ENCODE peak calls at places on chromosome 16, in eight cellular contexts. F, B, U, I, A, J, Z and T are unnamed samples.

GRCh38 chr16:50394215-50394802 is 25.5 kb upstream of the BRD7 start:
- DNase-seq in F (no peak), B (no peak), U (no peak), I (no peak), A (no peak), J (no peak), Z (no peak), T (no peak)

GRCh38 chr16:7303677-7304200 is 28.9 kb upstream of the RBFOX1 start:
- DNase-seq in F (no peak), B (no peak), U (no peak), I (no peak), A (peak; percentile 44), J (no peak), Z (no peak), T (peak; percentile 74)

GRCh38 chr16:86789621-86790051 is 211.3 kb downstream of the FOXL1 start:
- DNase-seq in F (no peak), B (peak; percentile 51), U (no peak), I (no peak), A (peak; percentile 74), J (no peak), Z (peak; percentile 79), T (peak; percentile 48)

GRCh38 chr16:58105619-58106018 is 23.6 kb downstream of the CFAP20 start:
- DNase-seq in F (no peak), B (peak; percentile 23), U (no peak), I (no peak), A (no peak), J (no peak), Z (no peak), T (peak; percentile 15)

GRCh38 chr16:19559242-19559910 is 3.9 kb downstream of the VPS35L start:
- DNase-seq in F (no peak), B (peak; percentile 58), U (peak; percentile 37), I (no peak), A (peak; percentile 71), J (no peak), Z (peak; percentile 68), T (peak; percentile 46)

GRCh38 chr16:53378138-53378537 is 56.1 kb upstream of the RBL2 start:
- DNase-seq in F (no peak), B (no peak), U (no peak), I (no peak), A (no peak), J (no peak), Z (no peak), T (peak; percentile 73)

GRCh38 chr16:72976047-72976746 is 71.7 kb downstream of the ZFHX3 start:
- DNase-seq in F (no peak), B (no peak), U (no peak), I (no peak), A (no peak), J (no peak), Z (no peak), T (no peak)

GRCh38 chr16:66295191-66295590 is 71.3 kb upstream of the CDH5 start:
- DNase-seq in F (no peak), B (no peak), U (no peak), I (no peak), A (no peak), J (no peak), Z (no peak), T (no peak)

GRCh38 chr16:81565633-81566032 is 121.0 kb downstream of the CMIP start:
- DNase-seq in F (no peak), B (no peak), U (no peak), I (no peak), A (no peak), J (no peak), Z (no peak), T (no peak)

GRCh38 chr16:30741461-30741914 is 6.7 kb upstream of the PHKG2 start:
- DNase-seq in F (no peak), B (peak; percentile 96), U (no peak), I (no peak), A (no peak), J (no peak), Z (peak; percentile 89), T (peak; percentile 96)

GRCh38 chr16:54926166-54926838 is 4.4 kb upstream of the IRX5 start:
- DNase-seq in F (no peak), B (peak; percentile 69), U (no peak), I (no peak), A (no peak), J (no peak), Z (peak; percentile 78), T (no peak)

GRCh38 chr16:27298132-27298531 is 15.6 kb upstream of the IL4R start:
- DNase-seq in F (no peak), B (no peak), U (no peak), I (no peak), A (no peak), J (no peak), Z (no peak), T (no peak)

GRCh38 chr16:2664522-2665096 is 17.7 kb upstream of the KCTD5 start:
- DNase-seq in F (no peak), B (no peak), U (no peak), I (no peak), A (no peak), J (no peak), Z (no peak), T (no peak)

GRCh38 chr16:69481901-69482341 is 57.5 kb downstream of the CYB5B start:
- DNase-seq in F (no peak), B (peak; percentile 80), U (no peak), I (no peak), A (no peak), J (no peak), Z (peak; percentile 44), T (peak; percentile 46)

GRCh38 chr16:69880640-69881133 is 70.4 kb upstream of the CLEC18A start:
- DNase-seq in F (no peak), B (peak; percentile 14), U (no peak), I (no peak), A (no peak), J (no peak), Z (peak; percentile 70), T (no peak)

GRCh38 chr16:14354561-14355351 is 275.3 kb downstream of the PARN start:
- DNase-seq in F (no peak), B (no peak), U (peak; percentile 28), I (no peak), A (no peak), J (no peak), Z (peak; percentile 53), T (no peak)

GRCh38 chr16:50152386-50152806 is 710 bp upstream of the TENT4B start:
- DNase-seq in F (peak; percentile 46), B (peak; percentile 46), U (peak; percentile 66), I (no peak), A (no peak), J (no peak), Z (peak; percentile 45), T (no peak)

GRCh38 chr16:81716478-81717210 is 62.4 kb upstream of the PLCG2 start:
- DNase-seq in F (no peak), B (no peak), U (no peak), I (no peak), A (no peak), J (no peak), Z (no peak), T (no peak)

GRCh38 chr16:68200120-68200783 is 35.7 kb downstream of the ESRP2 start:
- DNase-seq in F (no peak), B (peak; percentile 16), U (no peak), I (no peak), A (no peak), J (no peak), Z (peak; percentile 64), T (peak; percentile 22)

GRCh38 chr16:77951788-77952187 is 70.6 kb upstream of the CLEC3A start:
- DNase-seq in F (no peak), B (peak; percentile 25), U (no peak), I (peak; percentile 75), A (peak; percentile 50), J (no peak), Z (no peak), T (peak; percentile 91)

GRCh38 chr16:87240211-87241134 is 76.7 kb downstream of the C16orf95 start:
- DNase-seq in F (no peak), B (peak; percentile 43), U (no peak), I (no peak), A (no peak), J (no peak), Z (peak; percentile 79), T (no peak)

GRCh38 chr16:77212736-77213541 is 13.7 kb downstream of the SYCE1L start:
- DNase-seq in F (peak; percentile 55), B (peak; percentile 57), U (peak; percentile 57), I (no peak), A (peak; percentile 74), J (peak; percentile 76), Z (peak; percentile 36), T (peak; percentile 73)

GRCh38 chr16:24117680-24118079 is 138.5 kb upstream of the CACNG3 start:
- DNase-seq in F (no peak), B (no peak), U (no peak), I (no peak), A (no peak), J (no peak), Z (no peak), T (peak; percentile 52)

GRCh38 chr16:20865420-20866126 is 34.6 kb downstream of the DCUN1D3 start:
- DNase-seq in F (no peak), B (peak; percentile 54), U (no peak), I (no peak), A (no peak), J (no peak), Z (peak; percentile 77), T (no peak)

GRCh38 chr16:82995927-82996441 is 369.2 kb downstream of the CDH13 start:
- DNase-seq in F (no peak), B (peak; percentile 89), U (no peak), I (no peak), A (no peak), J (no peak), Z (peak; percentile 94), T (no peak)

GRCh38 chr16:5509794-5510193 is 412.2 kb upstream of the EEF2KMT start:
- DNase-seq in F (no peak), B (peak; percentile 42), U (no peak), I (no peak), A (no peak), J (no peak), Z (no peak), T (no peak)

GRCh38 chr16:79599256-79599836 is 1.2 kb downstream of the MAF start:
- DNase-seq in F (no peak), B (peak; percentile 2), U (no peak), I (no peak), A (peak; percentile 74), J (peak; percentile 38), Z (no peak), T (peak; percentile 42)

GRCh38 chr16:80564394-80564793 is 23.6 kb downstream of the DYNLRB2 start:
- DNase-seq in F (no peak), B (no peak), U (no peak), I (no peak), A (no peak), J (no peak), Z (no peak), T (no peak)

GRCh38 chr16:50296807-50297206 is 30.5 kb downstream of the ADCY7 start:
- DNase-seq in F (no peak), B (no peak), U (no peak), I (no peak), A (no peak), J (no peak), Z (no peak), T (no peak)

GRCh38 chr16:13767215-13767614 is 152.7 kb upstream of the ERCC4 start:
- DNase-seq in F (no peak), B (peak; percentile 7), U (no peak), I (no peak), A (peak; percentile 69), J (no peak), Z (no peak), T (peak; percentile 46)

GRCh38 chr16:588639-588888 is 1.3 kb upstream of the RAB40C start:
- DNase-seq in F (peak; percentile 64), B (peak; percentile 66), U (peak; percentile 56), I (no peak), A (peak; percentile 81), J (peak; percentile 60), Z (peak; percentile 74), T (peak; percentile 72)

GRCh38 chr16:89909777-89910716 is 8.6 kb upstream of the MC1R start:
- DNase-seq in F (peak; percentile 52), B (peak; percentile 38), U (peak; percentile 56), I (no peak), A (peak; percentile 86), J (peak; percentile 84), Z (peak; percentile 84), T (peak; percentile 81)

GRCh38 chr16:68082596-68083238 is 2.5 kb upstream of the NFATC3 start:
- DNase-seq in F (no peak), B (no peak), U (no peak), I (no peak), A (no peak), J (no peak), Z (no peak), T (no peak)

GRCh38 chr16:964696-965395 is 5.9 kb downstream of the LMF1 start:
- DNase-seq in F (peak; percentile 67), B (peak; percentile 70), U (peak; percentile 55), I (no peak), A (no peak), J (no peak), Z (peak; percentile 84), T (no peak)